ENCODE peak calls at places on chromosomes 13 and 19, in six cellular contexts. J is neural progenitor cell, R is fibroblast of mammary gland, W is HCT116, C is psoas muscle, K is sigmoid colon. G is an unnamed sample.

GRCh38 chr19:18815673-18816072 is 16.1 kb upstream of the UPF1 start:
- DNase-seq in J (no peak), R (no peak), W (no peak), C (no peak), K (no peak), G (no peak)

GRCh38 chr13:43662976-43663375 is 123.8 kb downstream of the ENOX1 start:
- DNase-seq in J (peak; percentile 4), R (peak; percentile 6), W (no peak), C (no peak), K (no peak), G (no peak)

GRCh38 chr13:42424182-42424581 is 149.8 kb upstream of the TNFSF11 start:
- DNase-seq in J (no peak), R (no peak), W (no peak), C (no peak), K (no peak), G (no peak)

GRCh38 chr19:38785187-38785699 is 3.8 kb upstream of the LGALS7B start:
- DNase-seq in J (no peak), R (no peak), W (no peak), C (no peak), K (no peak), G (no peak)

GRCh38 chr19:47587295-47587694 is 14.3 kb upstream of the ZNF541 start:
- DNase-seq in J (no peak), R (peak; percentile 75), W (no peak), C (no peak), K (no peak), G (no peak)

GRCh38 chr19:1935484-1936208 is 5.3 kb upstream of the CSNK1G2 start:
- DNase-seq in J (no peak), R (peak; percentile 52), W (peak; percentile 68), C (peak; percentile 66), K (no peak), G (no peak)

GRCh38 chr19:48638831-48639381 is 1.7 kb upstream of the DBP start:
- DNase-seq in J (no peak), R (no peak), W (no peak), C (no peak), K (no peak), G (no peak)

GRCh38 chr19:18416778-18417249 is 2.4 kb upstream of the SSBP4 start:
- DNase-seq in J (peak; percentile 92), R (peak; percentile 83), W (no peak), C (peak; percentile 90), K (peak; percentile 95), G (no peak)

GRCh38 chr19:11373166-11373884 is 1.1 kb upstream of the SWSAP1 start:
- DNase-seq in J (peak; percentile 92), R (no peak), W (no peak), C (no peak), K (no peak), G (no peak)

GRCh38 chr19:1873524-1874473 is 10.4 kb upstream of the KLF16 start:
- DNase-seq in J (no peak), R (peak; percentile 47), W (no peak), C (peak; percentile 53), K (peak; percentile 72), G (peak; percentile 65)

GRCh38 chr13:93552596-93552995 is 326.0 kb downstream of the GPC6 start:
- DNase-seq in J (no peak), R (no peak), W (no peak), C (no peak), K (no peak), G (no peak)

GRCh38 chr13:70388935-70389334 is 280.7 kb upstream of the KLHL1 start:
- DNase-seq in J (no peak), R (no peak), W (no peak), C (no peak), K (no peak), G (no peak)

DNA sequence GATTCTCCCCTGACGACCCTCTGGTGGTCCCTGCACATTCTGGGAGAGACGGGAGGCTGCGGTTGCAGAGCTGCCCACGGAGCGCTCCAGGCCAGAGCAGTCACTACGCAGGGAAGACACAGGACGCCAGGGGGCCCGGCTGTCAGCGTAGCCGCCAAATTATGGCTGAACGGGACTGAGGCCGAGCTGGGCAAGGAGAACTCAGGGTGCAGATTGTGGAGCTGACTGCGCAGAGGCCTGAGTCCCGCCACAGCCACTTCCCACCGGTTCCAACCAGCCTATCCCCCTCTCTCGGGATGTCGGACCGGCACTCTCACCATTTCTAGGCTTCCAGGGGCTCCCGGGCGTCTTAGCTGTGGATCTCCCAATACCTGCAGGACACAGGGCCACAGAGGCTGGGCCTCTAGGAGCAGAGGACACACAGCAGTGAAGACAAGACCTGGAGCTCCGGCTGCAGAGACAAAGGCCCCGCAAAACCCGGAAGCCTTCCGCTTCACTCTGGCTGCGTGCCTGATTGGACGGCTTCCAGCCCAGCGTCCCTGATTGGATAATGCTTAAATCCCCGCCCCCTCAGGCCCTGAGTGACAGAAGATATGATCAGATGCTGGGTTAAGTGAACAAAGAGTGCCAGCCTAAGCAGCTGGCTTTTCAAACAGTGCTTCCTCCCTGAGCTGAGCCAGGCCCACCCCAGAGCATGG is at the start of gene ZNF737:
- DNase-seq in J (peak; percentile 98), R (peak; percentile 95), W (no peak), C (peak; percentile 95), K (peak; percentile 98), G (peak; percentile 97)
- TF ChIP-seq CTCF in J (peak; percentile 34), R (peak; percentile 26), W (no peak), C (peak; percentile 46), K (peak; percentile 41), G (peak; percentile 75)

GRCh38 chr19:40366697-40367561 is 18.4 kb downstream of the PLD3 start:
- DNase-seq in J (peak; percentile 72), R (no peak), W (no peak), C (no peak), K (no peak), G (no peak)
- TF ChIP-seq CTCF in J (peak; percentile 31), R (no peak), W (no peak), C (no peak), K (no peak), G (peak; percentile 42)

GRCh38 chr13:47592256-47592655 is 408.8 kb downstream of the SUCLA2 start:
- DNase-seq in J (no peak), R (no peak), W (no peak), C (no peak), K (no peak), G (no peak)

GRCh38 chr13:47598340-47598911 is 402.6 kb downstream of the SUCLA2 start:
- DNase-seq in J (no peak), R (peak; percentile 41), W (no peak), C (no peak), K (no peak), G (no peak)

DNA sequence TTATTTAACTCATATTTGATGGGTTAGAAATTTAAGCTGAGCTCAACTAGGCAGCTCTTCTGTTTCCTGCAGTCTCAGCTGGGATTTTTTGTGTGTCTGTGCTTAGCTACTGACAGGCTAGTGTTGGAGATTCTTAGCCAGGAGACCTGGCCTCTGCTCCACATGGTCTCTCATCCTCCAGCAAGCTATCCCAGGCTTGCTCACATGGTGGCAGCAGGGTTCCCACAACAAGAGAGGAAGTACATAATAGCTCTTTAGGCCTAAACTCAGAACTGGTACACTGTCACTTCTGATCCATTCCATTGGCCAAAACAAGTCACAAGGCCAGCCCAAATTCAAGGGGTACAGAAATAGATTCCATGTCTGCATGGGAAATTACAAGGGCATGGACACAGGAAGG is 406.2 kb downstream of the SUCLA2 start:
- DNase-seq in J (peak; percentile 23), R (peak; percentile 38), W (no peak), C (no peak), K (no peak), G (no peak)
- TF ChIP-seq CTCF in J (peak; percentile 31), R (peak; percentile 26), W (peak; percentile 19), C (no peak), K (no peak), G (no peak)

GRCh38 chr19:50710612-50711011 is 9.0 kb downstream of the SHANK1 start:
- DNase-seq in J (no peak), R (no peak), W (no peak), C (no peak), K (no peak), G (no peak)

GRCh38 chr19:50705422-50706019 is 14.1 kb downstream of the SHANK1 start:
- DNase-seq in J (peak; percentile 75), R (peak; percentile 73), W (peak; percentile 56), C (no peak), K (no peak), G (no peak)

GRCh38 chr19:50710094-50710493 is 9.5 kb downstream of the SHANK1 start:
- DNase-seq in J (no peak), R (no peak), W (no peak), C (no peak), K (no peak), G (no peak)

GRCh38 chr19:50706387-50706786 is 13.2 kb downstream of the SHANK1 start:
- DNase-seq in J (no peak), R (no peak), W (no peak), C (no peak), K (no peak), G (no peak)

GRCh38 chr19:50708179-50708879 is 11.3 kb downstream of the SHANK1 start:
- DNase-seq in J (no peak), R (peak; percentile 22), W (no peak), C (no peak), K (no peak), G (no peak)
- TF ChIP-seq CTCF in J (no peak), R (no peak), W (no peak), C (no peak), K (no peak), G (no peak)

GRCh38 chr19:27974082-27974513 is 1238.9 kb downstream of the UQCRFS1 start:
- DNase-seq in J (peak; percentile 70), R (peak; percentile 26), W (no peak), C (no peak), K (no peak), G (no peak)
- TF ChIP-seq CTCF in J (peak; percentile 97), R (peak; percentile 59), W (peak; percentile 27), C (peak; percentile 30), K (peak; percentile 27), G (peak; percentile 89)